ENCODE peak calls at places on chromosomes 6 and 20, in nine cellular contexts. One of them, this sample, is unnamed. For H3K9me3, the result is how much of the 10 kb centered on the place peaks cover.

GRCh38 chr6:32460528-32460927 is 20.8 kb downstream of the HLA-DRA start:
- DNase-seq in small intestine: no peak
- DNase-seq in Peyer's patch: no peak
- DNase-seq in astrocyte: no peak
- DNase-seq in testis: no peak
- DNase-seq in uterus: no peak
- DNase-seq in cardiac muscle cell: no peak
- DNase-seq in heart left ventricle: no peak
- DNase-seq in gastrocnemius medialis: no peak
- DNase-seq in this sample: no peak

GRCh38 chr6:32200711-32201475 is 8.4 kb upstream of the GPSM3 start:
- DNase-seq in small intestine: no peak
- DNase-seq in Peyer's patch: no peak
- DNase-seq in astrocyte: no peak
- DNase-seq in testis: no peak
- DNase-seq in uterus: no peak
- DNase-seq in cardiac muscle cell: no peak
- DNase-seq in heart left ventricle: no peak
- DNase-seq in gastrocnemius medialis: no peak
- DNase-seq in this sample: no peak

GRCh38 chr6:37257634-37258404 is at the start of the genes TBC1D22B and TMEM217:
- DNase-seq in small intestine: peak
- DNase-seq in Peyer's patch: peak
- DNase-seq in astrocyte: peak
- DNase-seq in testis: peak
- DNase-seq in uterus: peak
- DNase-seq in cardiac muscle cell: peak
- DNase-seq in heart left ventricle: peak
- DNase-seq in gastrocnemius medialis: peak
- DNase-seq in this sample: peak

GRCh38 chr6:129795261-129795660 is 65.9 kb downstream of the TMEM244 start:
- DNase-seq in small intestine: peak
- DNase-seq in Peyer's patch: no peak
- DNase-seq in astrocyte: no peak
- DNase-seq in testis: peak
- DNase-seq in uterus: no peak
- DNase-seq in cardiac muscle cell: no peak
- DNase-seq in heart left ventricle: no peak
- DNase-seq in gastrocnemius medialis: no peak
- DNase-seq in this sample: no peak

GRCh38 chr20:31500527-31500926 is 13.7 kb upstream of the HM13 start:
- DNase-seq in small intestine: no peak
- DNase-seq in Peyer's patch: no peak
- DNase-seq in astrocyte: no peak
- DNase-seq in testis: no peak
- DNase-seq in uterus: no peak
- DNase-seq in cardiac muscle cell: no peak
- DNase-seq in heart left ventricle: no peak
- DNase-seq in gastrocnemius medialis: no peak
- DNase-seq in this sample: no peak

GRCh38 chr6:4776493-4776966 is 326 bp downstream of the CDYL start:
- DNase-seq in small intestine: peak
- DNase-seq in Peyer's patch: no peak
- DNase-seq in astrocyte: no peak
- DNase-seq in testis: peak
- DNase-seq in uterus: peak
- DNase-seq in cardiac muscle cell: no peak
- DNase-seq in heart left ventricle: no peak
- DNase-seq in gastrocnemius medialis: no peak
- DNase-seq in this sample: peak

GRCh38 chr6:125200986-125201385 is 47.4 kb downstream of the TPD52L1 start:
- DNase-seq in small intestine: no peak
- DNase-seq in Peyer's patch: no peak
- DNase-seq in astrocyte: no peak
- DNase-seq in testis: no peak
- DNase-seq in uterus: no peak
- DNase-seq in cardiac muscle cell: no peak
- DNase-seq in heart left ventricle: no peak
- DNase-seq in gastrocnemius medialis: no peak
- DNase-seq in this sample: no peak

GRCh38 chr6:33170176-33171095 is 21.8 kb downstream of the COL11A2 start:
- DNase-seq in small intestine: no peak
- DNase-seq in Peyer's patch: no peak
- DNase-seq in astrocyte: no peak
- DNase-seq in testis: no peak
- DNase-seq in uterus: no peak
- DNase-seq in cardiac muscle cell: no peak
- DNase-seq in heart left ventricle: no peak
- DNase-seq in gastrocnemius medialis: no peak
- DNase-seq in this sample: no peak

GRCh38 chr6:147986891-147987290 is 355.7 kb upstream of the SASH1 start:
- DNase-seq in small intestine: no peak
- DNase-seq in Peyer's patch: no peak
- DNase-seq in astrocyte: no peak
- DNase-seq in testis: no peak
- DNase-seq in uterus: no peak
- DNase-seq in cardiac muscle cell: peak
- DNase-seq in heart left ventricle: no peak
- DNase-seq in gastrocnemius medialis: no peak
- DNase-seq in this sample: no peak

GRCh38 chr20:41604002-41604401 is 14.2 kb downstream of the CHD6 start:
- DNase-seq in small intestine: no peak
- DNase-seq in Peyer's patch: no peak
- DNase-seq in astrocyte: no peak
- DNase-seq in testis: no peak
- DNase-seq in uterus: no peak
- DNase-seq in cardiac muscle cell: no peak
- DNase-seq in heart left ventricle: no peak
- DNase-seq in gastrocnemius medialis: no peak
- DNase-seq in this sample: no peak

GRCh38 chr20:41609476-41609875 is 8.7 kb downstream of the CHD6 start:
- DNase-seq in small intestine: no peak
- DNase-seq in Peyer's patch: no peak
- DNase-seq in astrocyte: no peak
- DNase-seq in testis: no peak
- DNase-seq in uterus: no peak
- DNase-seq in cardiac muscle cell: no peak
- DNase-seq in heart left ventricle: no peak
- DNase-seq in gastrocnemius medialis: no peak
- DNase-seq in this sample: no peak

GRCh38 chr20:41613321-41613720 is 4.9 kb downstream of the CHD6 start:
- DNase-seq in small intestine: no peak
- DNase-seq in Peyer's patch: no peak
- DNase-seq in astrocyte: no peak
- DNase-seq in testis: no peak
- DNase-seq in uterus: no peak
- DNase-seq in cardiac muscle cell: no peak
- DNase-seq in heart left ventricle: no peak
- DNase-seq in gastrocnemius medialis: no peak
- DNase-seq in this sample: no peak

GRCh38 chr20:41607791-41608190 is 10.4 kb downstream of the CHD6 start:
- DNase-seq in small intestine: no peak
- DNase-seq in Peyer's patch: no peak
- DNase-seq in astrocyte: no peak
- DNase-seq in testis: no peak
- DNase-seq in uterus: no peak
- DNase-seq in cardiac muscle cell: no peak
- DNase-seq in heart left ventricle: no peak
- DNase-seq in gastrocnemius medialis: no peak
- DNase-seq in this sample: no peak

DNA sequence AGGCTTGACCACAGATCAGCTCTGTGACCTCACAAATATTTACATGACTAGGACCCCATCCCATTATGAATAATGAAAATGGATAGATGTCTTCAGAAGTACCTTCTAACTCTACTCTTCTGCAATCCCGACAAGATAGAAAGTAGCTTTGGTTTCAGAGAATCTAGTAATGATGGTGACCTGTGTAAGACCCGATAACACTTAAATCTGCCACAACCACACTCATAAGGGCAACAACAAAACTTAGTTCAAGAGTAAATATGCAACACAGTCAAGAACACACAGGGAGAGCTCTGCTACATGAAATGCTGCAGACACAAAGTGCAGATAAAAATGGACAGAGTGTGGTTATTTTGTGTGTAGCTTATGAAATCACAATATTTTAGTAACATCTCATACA is 9.6 kb downstream of the CHD6 start:
- DNase-seq in small intestine: no peak
- DNase-seq in Peyer's patch: no peak
- DNase-seq in astrocyte: no peak
- DNase-seq in testis: no peak
- DNase-seq in uterus: no peak
- DNase-seq in cardiac muscle cell: no peak
- DNase-seq in heart left ventricle: no peak
- DNase-seq in gastrocnemius medialis: no peak
- DNase-seq in this sample: no peak
- H3K9me3 ChIP-seq in small intestine: under half
- H3K9me3 ChIP-seq in Peyer's patch: under half
- H3K9me3 ChIP-seq in astrocyte: under half
- H3K9me3 ChIP-seq in testis: under half
- H3K9me3 ChIP-seq in uterus: under half
- H3K9me3 ChIP-seq in cardiac muscle cell: under half
- H3K9me3 ChIP-seq in heart left ventricle: under half
- H3K9me3 ChIP-seq in gastrocnemius medialis: under half
- H3K9me3 ChIP-seq in this sample: under half

GRCh38 chr20:219290-220115 is 7.6 kb upstream of the DEFB129 start:
- DNase-seq in small intestine: no peak
- DNase-seq in Peyer's patch: no peak
- DNase-seq in astrocyte: no peak
- DNase-seq in testis: no peak
- DNase-seq in uterus: no peak
- DNase-seq in cardiac muscle cell: peak
- DNase-seq in heart left ventricle: no peak
- DNase-seq in gastrocnemius medialis: no peak
- DNase-seq in this sample: no peak

GRCh38 chr20:214383-214782 is 12.7 kb upstream of the DEFB129 start:
- DNase-seq in small intestine: no peak
- DNase-seq in Peyer's patch: no peak
- DNase-seq in astrocyte: no peak
- DNase-seq in testis: no peak
- DNase-seq in uterus: no peak
- DNase-seq in cardiac muscle cell: no peak
- DNase-seq in heart left ventricle: no peak
- DNase-seq in gastrocnemius medialis: no peak
- DNase-seq in this sample: no peak

GRCh38 chr20:210809-211502 is 16.1 kb upstream of the DEFB129 start:
- DNase-seq in small intestine: no peak
- DNase-seq in Peyer's patch: no peak
- DNase-seq in astrocyte: no peak
- DNase-seq in testis: no peak
- DNase-seq in uterus: no peak
- DNase-seq in cardiac muscle cell: no peak
- DNase-seq in heart left ventricle: no peak
- DNase-seq in gastrocnemius medialis: no peak
- DNase-seq in this sample: no peak

GRCh38 chr20:217266-217665 is 9.8 kb upstream of the DEFB129 start:
- DNase-seq in small intestine: no peak
- DNase-seq in Peyer's patch: no peak
- DNase-seq in astrocyte: no peak
- DNase-seq in testis: no peak
- DNase-seq in uterus: no peak
- DNase-seq in cardiac muscle cell: no peak
- DNase-seq in heart left ventricle: no peak
- DNase-seq in gastrocnemius medialis: no peak
- DNase-seq in this sample: no peak

DNA sequence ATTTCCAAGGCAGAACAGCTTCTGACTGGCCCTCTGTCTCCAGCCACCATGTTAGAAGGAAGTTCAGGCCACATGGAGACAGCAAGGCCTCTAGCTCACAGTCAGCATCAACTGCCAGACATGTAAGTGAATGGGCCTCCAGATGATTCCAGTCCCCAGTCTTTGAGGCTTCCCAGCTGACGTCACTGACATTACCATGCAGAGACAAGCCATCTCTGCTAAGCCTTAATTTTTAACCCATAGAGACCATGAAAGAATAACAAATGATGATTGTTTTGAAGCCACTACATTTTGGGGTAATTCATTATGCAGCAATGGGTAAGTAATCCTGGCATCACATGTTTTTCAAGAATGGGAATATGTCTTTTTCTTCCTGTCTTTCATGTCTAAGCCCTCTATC is 11.3 kb upstream of the DEFB129 start:
- DNase-seq in small intestine: no peak
- DNase-seq in Peyer's patch: no peak
- DNase-seq in astrocyte: no peak
- DNase-seq in testis: no peak
- DNase-seq in uterus: no peak
- DNase-seq in cardiac muscle cell: no peak
- DNase-seq in heart left ventricle: no peak
- DNase-seq in gastrocnemius medialis: no peak
- DNase-seq in this sample: no peak
- H3K4me3 ChIP-seq in small intestine: no peak
- H3K4me3 ChIP-seq in Peyer's patch: no peak
- H3K4me3 ChIP-seq in astrocyte: no peak
- H3K4me3 ChIP-seq in testis: no peak
- H3K4me3 ChIP-seq in uterus: no peak
- H3K4me3 ChIP-seq in cardiac muscle cell: no peak
- H3K4me3 ChIP-seq in heart left ventricle: no peak
- H3K4me3 ChIP-seq in gastrocnemius medialis: no peak
- H3K4me3 ChIP-seq in this sample: no peak

GRCh38 chr6:169909113-169909512 is 157.7 kb downstream of the ERMARD start:
- DNase-seq in small intestine: no peak
- DNase-seq in Peyer's patch: no peak
- DNase-seq in astrocyte: no peak
- DNase-seq in testis: no peak
- DNase-seq in uterus: no peak
- DNase-seq in cardiac muscle cell: no peak
- DNase-seq in heart left ventricle: no peak
- DNase-seq in gastrocnemius medialis: no peak
- DNase-seq in this sample: no peak
- H3K9me3 ChIP-seq in small intestine: under half
- H3K9me3 ChIP-seq in Peyer's patch: under half
- H3K9me3 ChIP-seq in astrocyte: under half
- H3K9me3 ChIP-seq in testis: under half
- H3K9me3 ChIP-seq in uterus: under half
- H3K9me3 ChIP-seq in cardiac muscle cell: under half
- H3K9me3 ChIP-seq in heart left ventricle: under half
- H3K9me3 ChIP-seq in gastrocnemius medialis: under half
- H3K9me3 ChIP-seq in this sample: under half

GRCh38 chr6:138920906-138921305 is 67.1 kb downstream of the REPS1 start:
- DNase-seq in small intestine: no peak
- DNase-seq in Peyer's patch: no peak
- DNase-seq in astrocyte: no peak
- DNase-seq in testis: no peak
- DNase-seq in uterus: no peak
- DNase-seq in cardiac muscle cell: no peak
- DNase-seq in heart left ventricle: no peak
- DNase-seq in gastrocnemius medialis: no peak
- DNase-seq in this sample: no peak
- H3K4me3 ChIP-seq in small intestine: no peak
- H3K4me3 ChIP-seq in Peyer's patch: no peak
- H3K4me3 ChIP-seq in astrocyte: no peak
- H3K4me3 ChIP-seq in testis: no peak
- H3K4me3 ChIP-seq in uterus: no peak
- H3K4me3 ChIP-seq in cardiac muscle cell: no peak
- H3K4me3 ChIP-seq in heart left ventricle: no peak
- H3K4me3 ChIP-seq in gastrocnemius medialis: no peak
- H3K4me3 ChIP-seq in this sample: no peak

GRCh38 chr6:168071620-168072019 is 7.4 kb downstream of the FRMD1 start:
- DNase-seq in small intestine: no peak
- DNase-seq in Peyer's patch: no peak
- DNase-seq in astrocyte: no peak
- DNase-seq in testis: no peak
- DNase-seq in uterus: no peak
- DNase-seq in cardiac muscle cell: no peak
- DNase-seq in heart left ventricle: no peak
- DNase-seq in gastrocnemius medialis: no peak
- DNase-seq in this sample: no peak
- H3K9me3 ChIP-seq in small intestine: under half
- H3K9me3 ChIP-seq in Peyer's patch: under half
- H3K9me3 ChIP-seq in astrocyte: under half
- H3K9me3 ChIP-seq in testis: under half
- H3K9me3 ChIP-seq in uterus: under half
- H3K9me3 ChIP-seq in cardiac muscle cell: under half
- H3K9me3 ChIP-seq in heart left ventricle: under half
- H3K9me3 ChIP-seq in gastrocnemius medialis: under half
- H3K9me3 ChIP-seq in this sample: under half

This sample was measured in CD8-positive, alpha-beta memory T cell.